ENCODE peak calls at places on chromosomes 2 and 18, in seven cellular contexts. U is LoVo; N is left ventricle myocardium inferior; G is NCI-H82; E is left kidney; Z is activated naive CD8-positive, alpha-beta T cell treated with anti-CD3 and anti-CD28 coated beads, Interleukin-2, amount 50 U/mL, for 24 hours; V is EL. J is an unnamed sample.

GRCh38 chr2:113216891-113217454 is 43.2 kb downstream of the PSD4 start:
- DNase-seq in U (no peak), N (no peak), G (no peak), E (no peak), Z (no peak), V (no peak), J (no peak)

GRCh38 chr2:55138546-55139288 is 88.5 kb upstream of the RTN4 start:
- DNase-seq in U (no peak), N (no peak), G (no peak), E (no peak), Z (no peak), V (no peak), J (no peak)

GRCh38 chr18:4677006-4677405 is 221.9 kb upstream of the DLGAP1 start:
- DNase-seq in U (no peak), N (no peak), G (no peak), E (no peak), Z (no peak), V (no peak), J (no peak)

GRCh38 chr2:85195956-85196355 is 62.8 kb downstream of the TCF7L1 start:
- DNase-seq in U (no peak), N (no peak), G (no peak), E (no peak), Z (no peak), V (no peak), J (no peak)

GRCh38 chr18:60656563-60656962 is 284.0 kb upstream of the MC4R start:
- DNase-seq in U (no peak), N (no peak), G (no peak), E (no peak), Z (no peak), V (no peak), J (no peak)

GRCh38 chr2:140711867-140712266 is 1418.9 kb downstream of the LRP1B start:
- DNase-seq in U (no peak), N (no peak), G (peak), E (peak), Z (no peak), V (no peak), J (no peak)

GRCh38 chr2:232229296-232229916 is 149.1 kb upstream of the ALPP start:
- DNase-seq in U (no peak), N (peak), G (no peak), E (no peak), Z (no peak), V (peak), J (no peak)

GRCh38 chr2:184734338-184734737 is 136.0 kb downstream of the ZNF804A start:
- DNase-seq in U (no peak), N (no peak), G (no peak), E (no peak), Z (no peak), V (no peak), J (no peak)

GRCh38 chr2:197993363-197993762 is 189.0 kb downstream of the PLCL1 start:
- DNase-seq in U (no peak), N (no peak), G (no peak), E (no peak), Z (no peak), V (no peak), J (no peak)

GRCh38 chr2:205510345-205510744 is 172.0 kb upstream of the NRP2 start:
- DNase-seq in U (no peak), N (no peak), G (peak), E (peak), Z (no peak), V (peak), J (no peak)

GRCh38 chr2:112579280-112579679 is 5.1 kb upstream of the CHCHD5 start:
- DNase-seq in U (peak), N (no peak), G (no peak), E (no peak), Z (no peak), V (peak), J (no peak)

GRCh38 chr18:47997338-47997780 is 66.9 kb upstream of the SMAD2 start:
- DNase-seq in U (no peak), N (no peak), G (peak), E (no peak), Z (peak), V (peak), J (no peak)

J was measured in uterus.